ENCODE peak calls at places on chromosomes 16 and 17, in four cellular contexts. Z is GM12878, T is A549, R is HepG2. B is an unnamed sample.

GRCh38 chr17:66715745-66716156 is 119.2 kb upstream of the CACNG5 start:
- DNase-seq in T (peak; percentile 80), R (peak; percentile 69), Z (peak; percentile 53), B (peak; percentile 62)

GRCh38 chr17:67281736-67282135 is 36.7 kb upstream of the HELZ start:
- DNase-seq in Z (no peak), T (no peak), R (no peak), B (no peak)

GRCh38 chr17:17484451-17484899 is 7.7 kb downstream of the MED9 start:
- DNase-seq in T (no peak), Z (no peak), R (no peak), B (no peak)

GRCh38 chr16:75238132-75238852 is 13.1 kb downstream of the BCAR1 start:
- DNase-seq in R (peak; percentile 89), Z (no peak), T (no peak), B (no peak)

GRCh38 chr17:55693244-55694216 is 29.1 kb downstream of the TMEM100 start:
- DNase-seq in T (no peak), Z (no peak), R (no peak), B (no peak)

GRCh38 chr16:12390644-12391043 is 413.0 kb downstream of the CPPED1 start:
- DNase-seq in R (no peak), T (no peak), Z (no peak), B (no peak)

GRCh38 chr17:17784599-17785264 is 52.1 kb downstream of the SREBF1 start:
- DNase-seq in R (peak; percentile 72), T (peak; percentile 71), Z (no peak), B (peak; percentile 35)

GRCh38 chr16:4918790-4919210 is 18.1 kb downstream of the PPL start:
- DNase-seq in R (no peak), T (no peak), Z (no peak), B (no peak)

GRCh38 chr17:77905766-77906165 is 52.7 kb upstream of the TNRC6C start:
- DNase-seq in T (no peak), Z (no peak), R (no peak), B (no peak)

GRCh38 chr17:41863074-41863843 is 2.0 kb downstream of the KLHL11 start:
- DNase-seq in T (no peak), R (no peak), Z (no peak), B (no peak)

GRCh38 chr17:16945513-16946201 is 26.3 kb downstream of the TNFRSF13B start:
- DNase-seq in Z (no peak), R (no peak), T (no peak), B (peak; percentile 6)

GRCh38 chr17:78905111-78905510 is 2.1 kb upstream of the CEP295NL start:
- DNase-seq in Z (no peak), T (no peak), R (no peak), B (no peak)

GRCh38 chr17:27530791-27531391 is 74.6 kb downstream of the KSR1 start:
- DNase-seq in T (peak; percentile 86), R (peak; percentile 34), Z (no peak), B (no peak)

GRCh38 chr17:57537524-57538410 is 207.3 kb downstream of the CCDC182 start:
- DNase-seq in Z (no peak), R (peak; percentile 90), T (no peak), B (no peak)

GRCh38 chr17:63279498-63280230 is 166.4 kb downstream of the CYB561 start:
- DNase-seq in T (no peak), Z (no peak), R (no peak), B (no peak)

GRCh38 chr16:86306811-86307517 is 203.4 kb upstream of the FOXF1 start:
- DNase-seq in T (no peak), R (no peak), Z (no peak), B (no peak)

GRCh38 chr16:86578499-86579267 is at the start of gene FOXL1:
- DNase-seq in R (no peak), T (no peak), Z (no peak), B (no peak)

GRCh38 chr16:27800817-27801216 is 250.9 kb downstream of the KATNIP start:
- DNase-seq in R (no peak), Z (no peak), T (no peak), B (no peak)

GRCh38 chr17:31935512-31935911 is 1.3 kb upstream of the SUZ12 start:
- DNase-seq in T (no peak), R (no peak), Z (no peak), B (no peak)

GRCh38 chr16:69693916-69694315 is 32.4 kb downstream of the NQO1 start:
- DNase-seq in Z (no peak), T (no peak), R (no peak), B (no peak)

GRCh38 chr17:61279476-61280145 is 120.0 kb upstream of the TBX2 start:
- DNase-seq in T (no peak), Z (no peak), R (no peak), B (no peak)

GRCh38 chr17:16428098-16428882 is 12.9 kb downstream of the TRPV2 start:
- DNase-seq in R (peak; percentile 64), Z (no peak), T (peak; percentile 83), B (peak; percentile 66)

GRCh38 chr17:82244413-82245140 is 15.7 kb downstream of the SLC16A3 start:
- DNase-seq in Z (no peak), R (no peak), T (peak; percentile 69), B (peak; percentile 41)

GRCh38 chr16:177981-178676 is 1.6 kb downstream of the HBA1 start:
- DNase-seq in Z (no peak), R (no peak), T (no peak), B (peak; percentile 63)

GRCh38 chr16:90023078-90023447 is 3.8 kb upstream of the DBNDD1 start:
- DNase-seq in R (no peak), T (no peak), Z (no peak), B (no peak)

GRCh38 chr16:81445143-81445922 is 725 bp downstream of the CMIP start:
- DNase-seq in R (no peak), Z (no peak), T (no peak), B (peak; percentile 78)

GRCh38 chr17:34542700-34543336 is 36.6 kb upstream of the TMEM132E start:
- DNase-seq in R (no peak), T (peak; percentile 30), Z (no peak), B (peak; percentile 79)

GRCh38 chr16:82016964-82017363 is 5.7 kb upstream of the SDR42E1 start:
- DNase-seq in R (no peak), T (no peak), Z (no peak), B (no peak)

GRCh38 chr16:14564323-14564722 is 65.7 kb downstream of the PARN start:
- DNase-seq in R (peak; percentile 45), T (peak; percentile 29), Z (no peak), B (no peak)

GRCh38 chr17:65660947-65661346 is 99.5 kb upstream of the AXIN2 start:
- DNase-seq in Z (no peak), T (peak; percentile 47), R (no peak), B (peak; percentile 15)

GRCh38 chr17:76923491-76923890 is 55.3 kb downstream of the MGAT5B start:
- DNase-seq in R (no peak), T (no peak), Z (no peak), B (no peak)

GRCh38 chr16:873243-873661 is 72.7 kb upstream of the GNG13 start:
- DNase-seq in R (no peak), Z (no peak), T (no peak), B (no peak)

GRCh38 chr17:29149431-29150064 is 30.6 kb downstream of the MYO18A start:
- DNase-seq in T (no peak), R (no peak), Z (no peak), B (no peak)

GRCh38 chr17:29150191-29150590 is 30.0 kb downstream of the MYO18A start:
- DNase-seq in R (no peak), Z (no peak), T (no peak), B (no peak)

GRCh38 chr17:29147682-29148081 is 32.5 kb downstream of the MYO18A start:
- DNase-seq in Z (no peak), R (peak; percentile 37), T (no peak), B (no peak)

GRCh38 chr17:29148257-29148789 is 31.9 kb downstream of the MYO18A start:
- DNase-seq in T (peak; percentile 26), R (no peak), Z (no peak), B (no peak)

GRCh38 chr17:29148790-29149430 is 31.3 kb downstream of the MYO18A start:
- DNase-seq in R (peak; percentile 87), T (peak; percentile 95), Z (peak; percentile 79), B (peak; percentile 96)
- TF ChIP-seq EP300 in R (no peak), T (no peak), Z (no peak), B (no peak)

DNA sequence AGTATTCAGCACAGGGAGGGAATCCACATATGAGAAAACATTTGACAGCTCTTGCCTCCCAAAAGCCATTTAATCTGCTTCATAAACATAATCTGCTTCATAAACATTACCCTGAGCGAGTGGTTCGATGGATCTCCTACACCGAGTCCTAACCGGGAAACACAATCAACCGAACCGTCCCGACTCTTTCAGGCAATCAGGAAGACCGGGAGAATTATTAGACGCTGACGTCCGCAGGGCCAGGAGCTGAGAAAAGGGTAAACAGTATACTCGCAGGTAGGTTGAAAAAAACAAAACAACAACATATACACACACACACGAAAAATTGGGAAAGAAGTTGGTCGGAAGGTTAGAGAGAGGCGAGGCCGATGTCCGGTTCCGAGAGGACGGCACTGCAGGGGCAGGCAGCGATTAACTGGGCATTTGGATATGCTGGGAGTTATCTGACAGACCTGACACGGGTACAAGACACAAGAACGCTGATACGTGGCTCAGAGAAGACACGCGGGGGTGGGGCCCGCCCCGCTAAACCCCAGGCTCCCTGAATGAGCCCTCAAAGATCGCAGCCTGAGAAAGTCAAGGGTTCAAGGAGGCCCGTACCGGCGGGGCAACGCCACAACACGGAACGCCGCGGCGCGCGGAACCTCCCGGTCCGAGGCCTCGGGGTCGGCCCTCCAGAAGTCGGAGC is 585 bp downstream of the AP1G1 start:
- DNase-seq in Z (no peak), T (peak; percentile 40), R (no peak), B (peak; percentile 68)
- TF ChIP-seq JUNB in Z (no peak), T (no peak), R (no peak), B (no peak)

DNA sequence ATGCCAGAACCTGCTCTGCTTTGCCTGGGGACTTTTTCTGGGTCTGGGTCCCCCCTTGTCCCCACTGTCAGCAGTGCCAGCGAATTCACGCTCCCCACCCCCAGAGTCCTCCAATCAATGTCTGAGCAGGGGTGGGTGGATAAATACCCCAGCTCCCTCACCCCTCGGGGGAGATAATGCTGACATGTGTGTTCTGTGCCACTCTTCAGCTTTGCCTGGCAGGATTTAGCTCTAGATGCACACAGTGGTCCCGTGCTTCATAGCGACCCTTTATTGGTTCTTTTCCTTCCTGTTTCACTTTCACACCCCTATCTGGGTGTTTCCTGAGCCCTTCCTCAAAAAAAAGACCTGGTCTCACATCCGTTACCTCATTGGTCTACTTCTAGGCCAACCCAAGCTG is 277.0 kb downstream of the NPIPA8 start:
- DNase-seq in Z (no peak), T (no peak), R (no peak), B (no peak)
- TF ChIP-seq EP300 in Z (no peak), T (no peak), R (no peak), B (no peak)

DNA sequence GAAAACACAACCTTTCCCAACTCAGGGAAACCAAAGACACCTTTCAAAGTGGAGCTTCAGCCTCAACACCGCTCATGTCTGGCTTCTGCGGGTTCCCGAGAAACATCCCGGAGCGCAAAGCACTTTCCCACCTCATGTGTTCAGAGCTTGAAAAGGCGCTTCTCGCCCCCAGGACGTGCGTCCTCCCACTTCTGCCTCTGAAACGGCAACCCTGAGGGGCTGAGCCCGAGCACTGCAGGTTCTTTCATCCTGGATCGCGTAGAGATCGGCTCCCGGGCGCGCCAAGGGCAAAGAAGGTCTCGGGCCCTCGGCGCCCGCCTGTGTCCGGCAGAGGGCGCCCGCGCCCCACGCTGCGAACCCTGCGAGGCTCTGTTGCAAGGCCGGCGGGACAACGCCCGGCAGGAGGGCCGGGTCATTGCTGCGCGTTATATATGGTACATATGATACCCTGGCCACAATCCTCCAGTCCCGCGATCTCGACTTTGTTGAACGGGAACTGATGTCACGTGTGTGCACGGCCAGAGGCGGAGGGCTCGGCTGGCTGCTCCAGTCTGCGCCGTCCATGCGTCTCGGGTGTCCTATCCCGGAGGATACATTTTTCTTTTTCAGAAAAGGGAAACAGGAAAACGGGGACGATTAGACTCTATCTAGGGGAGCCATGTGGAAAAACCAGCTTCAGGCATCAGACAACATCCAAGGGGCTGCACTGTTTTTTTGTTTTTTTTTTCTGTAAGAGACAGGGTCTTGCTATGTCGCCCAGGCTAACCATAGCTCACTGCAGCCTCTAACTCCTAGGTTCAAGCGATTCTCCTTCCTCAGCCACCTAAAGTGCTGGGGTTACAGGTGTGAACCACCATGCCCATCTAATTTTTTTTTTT is 19.1 kb downstream of the COQ7 start:
- DNase-seq in R (peak; percentile 95), T (peak; percentile 97), Z (peak; percentile 20), B (peak; percentile 89)
- TF ChIP-seq JUNB in R (no peak), T (no peak), Z (no peak), B (no peak)